ENCODE peak calls at places on chromosomes 13 and 19, in nine cellular contexts. A is suprapubic skin, V is Peyer's patch, G is left ventricle myocardium inferior, L is astrocyte, Q is upper lobe of left lung, I is cardiac muscle cell, K is WERI-Rb-1, D is Caco-2. T is an unnamed sample.

GRCh38 chr13:113144255-113144629 is 14.2 kb upstream of the PROZ start:
- DNase-seq in A (no peak), V (no peak), G (no peak), L (no peak), Q (no peak), I (no peak), K (peak; percentile 5), D (no peak), T (no peak)

GRCh38 chr13:107881362-107881761 is 334.0 kb downstream of the LIG4 start:
- DNase-seq in A (no peak), V (no peak), G (no peak), L (peak; percentile 22), Q (no peak), I (no peak), K (no peak), D (no peak), T (no peak)

GRCh38 chr13:98998831-98999634 is 21.2 kb upstream of the DOCK9 start:
- DNase-seq in A (no peak), V (no peak), G (no peak), L (peak; percentile 44), Q (no peak), I (no peak), K (peak; percentile 59), D (no peak), T (no peak)

GRCh38 chr13:29840585-29840984 is 9.8 kb downstream of the UBL3 start:
- DNase-seq in A (no peak), V (no peak), G (no peak), L (no peak), Q (no peak), I (no peak), K (no peak), D (no peak), T (no peak)

GRCh38 chr13:27751953-27752352 is 40.3 kb upstream of the GSX1 start:
- DNase-seq in A (no peak), V (no peak), G (no peak), L (no peak), Q (no peak), I (no peak), K (no peak), D (no peak), T (no peak)

GRCh38 chr13:50415428-50415827 is 400.2 kb downstream of the KCNRG start:
- DNase-seq in A (no peak), V (no peak), G (no peak), L (peak; percentile 73), Q (no peak), I (no peak), K (no peak), D (no peak), T (no peak)

GRCh38 chr13:98187862-98188261 is 10.8 kb upstream of the RNF113B start:
- DNase-seq in A (no peak), V (no peak), G (no peak), L (no peak), Q (no peak), I (no peak), K (no peak), D (no peak), T (no peak)

GRCh38 chr13:98535501-98536357 is 41.2 kb downstream of the STK24 start:
- DNase-seq in A (no peak), V (no peak), G (no peak), L (no peak), Q (no peak), I (no peak), K (no peak), D (no peak), T (no peak)

GRCh38 chr13:23570099-23570926 is at the start of gene TNFRSF19:
- DNase-seq in A (no peak), V (no peak), G (peak; percentile 45), L (peak; percentile 91), Q (no peak), I (peak; percentile 80), K (peak; percentile 92), D (peak; percentile 79), T (peak; percentile 90)

GRCh38 chr13:104024416-104025170 is 958.4 kb upstream of the SLC10A2 start:
- DNase-seq in A (no peak), V (no peak), G (no peak), L (peak; percentile 41), Q (no peak), I (no peak), K (no peak), D (no peak), T (no peak)

GRCh38 chr13:39552233-39552632 is 50.8 kb downstream of the LHFPL6 start:
- DNase-seq in A (no peak), V (no peak), G (no peak), L (no peak), Q (no peak), I (no peak), K (no peak), D (no peak), T (no peak)

GRCh38 chr13:97715763-97716162 is 237.7 kb upstream of the IPO5 start:
- DNase-seq in A (no peak), V (no peak), G (no peak), L (no peak), Q (no peak), I (no peak), K (no peak), D (no peak), T (no peak)

GRCh38 chr19:4278010-4278409 is 1.1 kb upstream of the SHD start:
- DNase-seq in A (no peak), V (no peak), G (no peak), L (no peak), Q (no peak), I (no peak), K (no peak), D (no peak), T (peak; percentile 62)

GRCh38 chr13:111513766-111514611 is 193.5 kb downstream of the TEX29 start:
- DNase-seq in A (no peak), V (no peak), G (no peak), L (no peak), Q (peak; percentile 62), I (no peak), K (peak; percentile 2), D (no peak), T (no peak)

GRCh38 chr19:1354496-1355257 is 29.0 kb upstream of the NDUFS7 start:
- DNase-seq in A (peak; percentile 88), V (peak; percentile 86), G (peak; percentile 92), L (peak; percentile 57), Q (peak; percentile 99), I (peak; percentile 95), K (peak; percentile 88), D (peak; percentile 93), T (peak; percentile 92)

GRCh38 chr13:56314755-56315154 is 826.0 kb upstream of the PRR20A start:
- DNase-seq in A (no peak), V (no peak), G (no peak), L (no peak), Q (no peak), I (no peak), K (no peak), D (no peak), T (no peak)

GRCh38 chr19:48962849-48963165 is 2.3 kb upstream of the FTL start:
- DNase-seq in A (no peak), V (no peak), G (no peak), L (no peak), Q (no peak), I (no peak), K (no peak), D (no peak), T (no peak)
- H3K4me3 ChIP-seq in A (no peak overlapping the region), V (peak overlapping the region; percentile 72), G (no peak overlapping the region), L (no peak overlapping the region), Q (no peak overlapping the region), I (no peak overlapping the region), K (no peak overlapping the region), D (peak overlapping the region; percentile 95), T (no peak overlapping the region)

DNA sequence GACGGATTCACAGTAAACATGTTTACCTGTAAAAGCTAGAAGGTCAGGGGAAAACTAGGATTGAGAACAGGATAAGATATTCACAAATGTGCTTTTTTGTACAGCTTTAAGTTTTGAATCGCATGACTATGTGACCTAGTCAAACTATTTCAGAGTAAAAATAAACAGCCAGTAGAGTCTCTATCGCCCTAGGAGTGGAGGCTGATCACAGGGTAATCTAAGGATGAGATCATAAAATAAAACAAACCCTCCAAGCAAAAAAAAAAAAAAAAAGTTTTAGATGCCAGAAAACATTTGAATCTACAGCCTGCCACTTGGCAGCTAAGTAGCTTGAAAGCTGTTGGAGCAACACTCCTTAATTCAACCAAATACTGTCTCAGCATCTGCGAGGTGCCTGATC is 26.8 kb downstream of the ZNF350 start:
- DNase-seq in A (no peak), V (no peak), G (no peak), L (no peak), Q (no peak), I (no peak), K (no peak), D (no peak), T (no peak)
- H3K9me3 ChIP-seq in A (peaks cover 73% of the 10 kb centered on the region), V (peaks cover 23% of the 10 kb centered on the region), G (peaks cover 97% of the 10 kb centered on the region), L (peaks cover 13% of the 10 kb centered on the region), Q (peaks cover 58% of the 10 kb centered on the region), I (no peaks in the 10 kb centered on the region), K (peaks cover 13% of the 10 kb centered on the region), D (peaks cover 54% of the 10 kb centered on the region), T (no peaks in the 10 kb centered on the region)

DNA sequence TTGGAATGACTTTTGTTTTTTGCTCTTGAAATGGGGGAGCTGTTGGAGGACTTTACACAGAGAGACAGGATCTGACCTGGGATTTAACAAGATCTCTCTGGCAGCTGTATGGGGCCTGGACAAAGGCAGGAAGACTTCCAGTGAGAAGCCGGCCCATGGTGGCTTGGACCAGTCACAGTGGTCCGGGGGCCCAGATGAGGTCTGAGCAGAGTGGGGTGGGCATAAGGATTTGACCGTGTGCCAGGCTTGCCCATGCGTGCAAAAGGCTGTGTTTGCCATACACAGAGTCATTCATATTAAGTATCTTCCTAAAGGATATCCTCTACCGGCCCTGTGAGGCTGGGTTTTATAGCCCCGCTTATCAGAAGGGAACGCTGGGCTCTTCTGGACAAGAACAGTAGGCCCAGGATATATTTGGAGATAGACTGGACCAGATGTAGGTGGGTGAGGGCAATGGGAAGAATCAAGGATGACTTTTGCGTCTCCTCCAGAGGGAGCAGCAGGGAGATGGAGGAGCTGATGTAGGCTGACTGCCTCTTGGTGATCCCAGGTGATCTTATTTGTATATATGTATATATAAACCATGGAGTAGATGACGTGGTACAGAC is 4.1 kb downstream of the SPACA6 start:
- DNase-seq in A (peak; percentile 43), V (no peak), G (no peak), L (no peak), Q (no peak), I (no peak), K (no peak), D (no peak), T (no peak)
- TF ChIP-seq CTCF in A (no peak), V (no peak), G (no peak), L (no peak), Q (no peak), I (no peak), K (no peak), D (no peak), T (no peak)

GRCh38 chr13:106709509-106709908 is 141.6 kb upstream of the ARGLU1 start:
- DNase-seq in A (no peak), V (no peak), G (no peak), L (no peak), Q (no peak), I (no peak), K (no peak), D (no peak), T (no peak)
- H3K4me3 ChIP-seq in A (peak overlapping the region; percentile 12), V (no peak overlapping the region), G (peak overlapping the region; percentile 54), L (no peak overlapping the region), Q (no peak overlapping the region), I (no peak overlapping the region), K (no peak overlapping the region), D (no peak overlapping the region), T (no peak overlapping the region)

GRCh38 chr19:269241-269640 is 22.0 kb downstream of the PLPP2 start:
- DNase-seq in A (no peak), V (no peak), G (no peak), L (no peak), Q (no peak), I (no peak), K (no peak), D (no peak), T (no peak)
- H3K9me3 ChIP-seq in A (no peaks in the 10 kb centered on the region), V (no peaks in the 10 kb centered on the region), G (no peaks in the 10 kb centered on the region), L (no peaks in the 10 kb centered on the region), Q (no peaks in the 10 kb centered on the region), I (no peaks in the 10 kb centered on the region), K (no peaks in the 10 kb centered on the region), D (no peaks in the 10 kb centered on the region), T (no peaks in the 10 kb centered on the region)

T was measured in BE2C.